ENCODE peak calls at places on chromosomes 2 and 18, in ten cellular contexts. E is SW480; Q is SHP77 treated with DMSO at 0.1 percent for 48 hours; L is hepatic stellate cell; T is NCI-H1930; Z is A549; H is effector CD4-positive, alpha-beta T cell; G is AG09319; W is neuronal stem cell; P is heart left ventricle. O is an unnamed sample.

GRCh38 chr2:159758686-159759085 is 39.3 kb downstream of the CD302 start:
- DNase-seq in P (no peak), W (no peak), L (no peak), Q (no peak), T (no peak), Z (peak), E (peak), G (no peak), H (no peak), O (no peak)

GRCh38 chr18:32277492-32277988 is 87.7 kb downstream of the MEP1B start:
- DNase-seq in G (no peak), L (no peak), T (no peak), H (no peak), Q (no peak), W (no peak), Z (no peak), P (no peak), E (no peak), O (no peak)

GRCh38 chr2:1265454-1265853 is 147.8 kb upstream of the TPO start:
- DNase-seq in P (no peak), Q (no peak), E (no peak), H (no peak), T (no peak), L (no peak), Z (no peak), W (no peak), G (no peak), O (no peak)

GRCh38 chr18:46320297-46320696 is 216.1 kb downstream of the HAUS1 start:
- DNase-seq in Z (no peak), W (no peak), Q (no peak), T (no peak), G (no peak), E (no peak), H (no peak), L (no peak), P (no peak), O (peak)

GRCh38 chr2:10221976-10222870 is 80.5 kb upstream of the HPCAL1 start:
- DNase-seq in Z (no peak), G (no peak), E (no peak), L (no peak), W (no peak), T (no peak), H (no peak), Q (no peak), P (no peak), O (no peak)

GRCh38 chr2:127142663-127143630 is 36.0 kb upstream of the BIN1 start:
- DNase-seq in Q (no peak), E (no peak), L (no peak), H (no peak), G (no peak), P (no peak), W (no peak), T (no peak), Z (no peak), O (no peak)

GRCh38 chr2:8677646-8678592 is 3.9 kb upstream of the ID2 start:
- DNase-seq in W (peak), Q (peak), L (peak), P (no peak), H (no peak), Z (peak), E (peak), G (no peak), T (peak), O (peak)

GRCh38 chr2:232325324-232326273 is 53.0 kb upstream of the ALPP start:
- DNase-seq in W (peak), Q (no peak), T (peak), G (no peak), Z (peak), E (no peak), P (no peak), L (no peak), H (peak), O (peak)

GRCh38 chr2:196249860-196250259 is 78.5 kb upstream of the STK17B start:
- DNase-seq in G (no peak), Z (no peak), E (no peak), W (no peak), Q (no peak), T (no peak), H (no peak), P (no peak), L (no peak), O (no peak)

GRCh38 chr2:219521066-219521880 is 7.0 kb downstream of the ASIC4 start:
- DNase-seq in Z (peak), T (peak), Q (peak), E (peak), W (no peak), G (no peak), H (no peak), P (peak), L (peak), O (peak)

GRCh38 chr2:85706604-85707296 is 12.6 kb downstream of the GNLY start:
- DNase-seq in E (no peak), W (no peak), P (peak), Q (no peak), Z (no peak), H (no peak), G (no peak), T (no peak), L (no peak), O (no peak)

GRCh38 chr2:175203621-175204496 is 22.3 kb upstream of the ATP5MC3 start:
- DNase-seq in P (peak), W (peak), H (peak), E (peak), Z (peak), L (peak), Q (peak), G (no peak), T (peak), O (peak)

GRCh38 chr2:128300621-128301020 is 18.0 kb downstream of the HS6ST1 start:
- DNase-seq in G (no peak), L (no peak), Z (no peak), W (no peak), Q (no peak), T (no peak), H (no peak), E (no peak), P (no peak), O (no peak)

O was measured in erythroblast.